ENCODE peak calls at places on chromosomes 13 and 19, in seven cellular contexts. M, G, D, E, N, K and S are unnamed samples.

GRCh38 chr19:55099557-55100506 is 17.6 kb downstream of the PPP1R12C start:
- DNase-seq in M (peak), G (no peak), D (no peak), E (peak), N (no peak), K (no peak), S (no peak)

GRCh38 chr13:99496322-99497142 is 4.7 kb upstream of the TM9SF2 start:
- DNase-seq in M (peak), G (no peak), D (peak), E (peak), N (no peak), K (no peak), S (no peak)

GRCh38 chr19:49840321-49840720 is 10.6 kb upstream of the PTOV1 start:
- DNase-seq in M (no peak), G (no peak), D (no peak), E (no peak), N (no peak), K (no peak), S (no peak)

GRCh38 chr13:73767747-73768315 is 366.4 kb downstream of the KLF12 start:
- DNase-seq in M (no peak), G (no peak), D (no peak), E (peak), N (peak), K (no peak), S (no peak)

GRCh38 chr13:43805071-43805468 is 18.3 kb upstream of the ENOX1 start:
- DNase-seq in M (no peak), G (no peak), D (no peak), E (peak), N (peak), K (no peak), S (no peak)

GRCh38 chr19:33295621-33296472 is 6.5 kb downstream of the CEBPA start:
- DNase-seq in M (peak), G (peak), D (no peak), E (no peak), N (no peak), K (no peak), S (no peak)

GRCh38 chr19:38434549-38435051 is 1.1 kb downstream of the RYR1 start:
- DNase-seq in M (no peak), G (no peak), D (peak), E (peak), N (no peak), K (no peak), S (no peak)

GRCh38 chr19:37933965-37934364 is 27.0 kb downstream of the SIPA1L3 start:
- DNase-seq in M (no peak), G (no peak), D (no peak), E (no peak), N (no peak), K (no peak), S (no peak)

GRCh38 chr19:7326105-7326877 is 22.4 kb upstream of the ARHGEF18 start:
- DNase-seq in M (peak), G (no peak), D (peak), E (peak), N (no peak), K (no peak), S (no peak)

GRCh38 chr13:23268441-23268840 is 87.7 kb downstream of the SGCG start:
- DNase-seq in M (no peak), G (no peak), D (no peak), E (no peak), N (no peak), K (no peak), S (no peak)

GRCh38 chr13:30743319-30744055 is 8.1 kb downstream of the ALOX5AP start:
- DNase-seq in M (peak), G (no peak), D (peak), E (no peak), N (no peak), K (no peak), S (no peak)

GRCh38 chr13:59261928-59262488 is 901.7 kb downstream of the DIAPH3 start:
- DNase-seq in M (no peak), G (no peak), D (no peak), E (peak), N (no peak), K (no peak), S (no peak)

GRCh38 chr13:24747248-24748151 is 16.5 kb upstream of the RNF17 start:
- DNase-seq in M (peak), G (no peak), D (peak), E (peak), N (no peak), K (no peak), S (no peak)

GRCh38 chr13:68160466-68160865 is 930.3 kb upstream of the PCDH9 start:
- DNase-seq in M (no peak), G (no peak), D (no peak), E (no peak), N (no peak), K (no peak), S (no peak)

GRCh38 chr13:42041017-42041683 is 7.3 kb upstream of the DGKH start:
- DNase-seq in M (peak), G (peak), D (peak), E (peak), N (peak), K (peak), S (peak)

GRCh38 chr19:34350161-34350561 is 14.8 kb upstream of the GPI start:
- DNase-seq in M (no peak), G (no peak), D (no peak), E (no peak), N (no peak), K (no peak), S (peak)

GRCh38 chr19:19506592-19506991 is 8.8 kb downstream of the TSSK6 start:
- DNase-seq in M (no peak), G (no peak), D (no peak), E (no peak), N (no peak), K (no peak), S (no peak)

GRCh38 chr19:3343619-3344502 is 22.5 kb upstream of the NFIC start:
- DNase-seq in M (peak), G (peak), D (peak), E (peak), N (peak), K (peak), S (peak)
- TF ChIP-seq POLR2AphosphoS5 in M (no peak), G (no peak), D (peak), E (no peak), N (peak), K (peak), S (no peak)

GRCh38 chr13:95367309-95367843 is 66.1 kb upstream of the ABCC4 start:
- DNase-seq in M (peak), G (no peak), D (no peak), E (no peak), N (peak), K (no peak), S (no peak)
- TF ChIP-seq POLR2AphosphoS5 in M (no peak), G (no peak), D (no peak), E (no peak), N (no peak), K (no peak), S (no peak)

GRCh38 chr13:111008351-111008750 is 93.5 kb upstream of the ANKRD10 start:
- DNase-seq in M (no peak), G (no peak), D (no peak), E (no peak), N (no peak), K (no peak), S (no peak)

GRCh38 chr13:111005808-111006494 is 91.1 kb upstream of the ANKRD10 start:
- DNase-seq in M (no peak), G (no peak), D (peak), E (no peak), N (no peak), K (no peak), S (no peak)

GRCh38 chr13:111005364-111005763 is 90.5 kb upstream of the ANKRD10 start:
- DNase-seq in M (no peak), G (no peak), D (no peak), E (no peak), N (no peak), K (no peak), S (no peak)

GRCh38 chr13:111007209-111007608 is 92.3 kb upstream of the ANKRD10 start:
- DNase-seq in M (peak), G (no peak), D (no peak), E (no peak), N (no peak), K (no peak), S (no peak)

DNA sequence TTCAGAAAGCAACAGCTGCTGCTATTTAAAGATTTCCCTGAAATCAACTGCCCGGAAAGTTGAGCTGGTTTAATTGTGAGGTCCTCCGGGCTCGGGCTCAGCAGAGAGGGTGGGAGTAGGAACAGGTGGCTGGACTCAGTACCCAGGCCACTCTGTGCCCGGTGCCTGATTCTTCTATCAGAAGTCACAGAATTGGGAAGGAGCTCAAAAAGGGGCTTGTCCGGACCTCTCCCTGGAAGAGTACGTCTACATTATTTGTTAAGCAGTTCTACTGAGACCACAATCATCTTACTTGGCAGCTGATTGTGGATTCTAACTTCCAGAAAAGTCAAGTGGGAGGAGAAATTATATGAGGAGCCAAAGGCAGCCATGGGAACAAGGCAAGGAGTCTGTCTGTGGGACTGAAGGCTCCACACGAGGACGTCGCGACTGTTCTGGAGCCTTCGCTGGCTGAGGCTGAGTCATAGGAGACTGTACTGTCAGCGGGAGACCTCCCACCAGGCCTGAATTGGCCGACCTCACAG is 91.7 kb upstream of the ANKRD10 start:
- DNase-seq in M (no peak), G (no peak), D (peak), E (peak), N (no peak), K (no peak), S (no peak)
- TF ChIP-seq POLR2AphosphoS5 in M (no peak), G (no peak), D (no peak), E (no peak), N (no peak), K (peak), S (no peak)

GRCh38 chr19:15255359-15255990 is 23.2 kb upstream of the EPHX3 start:
- DNase-seq in M (no peak), G (no peak), D (no peak), E (no peak), N (no peak), K (no peak), S (no peak)
- TF ChIP-seq POLR2AphosphoS5 in M (no peak), G (no peak), D (no peak), E (no peak), N (no peak), K (no peak), S (no peak)

GRCh38 chr19:10640361-10640760 is 13.8 kb upstream of the ILF3 start:
- DNase-seq in M (no peak), G (no peak), D (peak), E (no peak), N (no peak), K (no peak), S (no peak)
- TF ChIP-seq POLR2AphosphoS5 in M (no peak), G (no peak), D (no peak), E (no peak), N (no peak), K (no peak), S (no peak)

DNA sequence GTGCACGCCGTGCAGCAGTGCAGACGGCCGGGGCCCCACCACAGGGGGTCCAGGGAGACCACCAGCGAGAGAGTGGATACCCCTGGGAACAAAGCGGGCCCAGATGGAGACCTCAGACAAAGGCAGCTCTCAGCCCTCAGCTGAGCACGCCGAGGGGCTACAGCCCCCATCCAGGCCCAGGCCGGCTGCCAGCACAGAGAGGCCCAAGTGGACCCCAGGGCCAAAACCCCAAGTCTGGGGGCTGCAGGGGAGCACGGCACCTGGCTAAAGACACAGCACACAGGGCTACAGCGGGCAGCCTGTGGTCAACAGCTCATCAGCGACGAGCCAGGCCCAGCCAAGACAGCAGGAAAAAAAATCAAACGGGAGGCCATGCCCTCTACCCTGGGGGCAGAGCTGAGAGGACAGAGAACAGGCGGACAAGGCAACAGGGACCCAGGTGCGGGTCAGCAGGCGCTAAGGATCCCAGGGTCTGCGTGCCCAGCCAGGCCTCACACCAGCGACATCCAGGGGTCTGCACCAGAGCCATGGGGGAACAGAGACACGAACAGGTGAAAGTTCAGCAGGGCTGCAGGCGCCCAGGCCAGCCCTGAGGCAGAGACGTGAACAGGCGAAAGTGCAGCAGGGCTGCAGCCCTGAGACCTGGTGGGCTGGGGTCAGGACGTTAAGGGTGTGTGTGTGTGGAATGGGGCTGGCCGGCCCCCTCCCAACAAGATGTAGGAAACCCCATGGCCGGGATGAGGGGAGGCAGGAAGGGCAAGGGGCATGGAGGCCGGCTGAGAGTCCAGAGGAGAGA is 34.3 kb downstream of the RASA3 start:
- DNase-seq in M (no peak), G (no peak), D (peak), E (no peak), N (peak), K (peak), S (no peak)
- TF ChIP-seq POLR2AphosphoS5 in M (no peak), G (no peak), D (no peak), E (no peak), N (no peak), K (no peak), S (no peak)

GRCh38 chr19:30082168-30082567 is 140.1 kb downstream of the URI1 start:
- DNase-seq in M (no peak), G (no peak), D (no peak), E (no peak), N (no peak), K (no peak), S (no peak)

GRCh38 chr19:30083701-30084156 is 141.7 kb downstream of the URI1 start:
- DNase-seq in M (no peak), G (no peak), D (no peak), E (no peak), N (peak), K (no peak), S (no peak)

GRCh38 chr19:30084390-30084819 is 142.4 kb downstream of the URI1 start:
- DNase-seq in M (no peak), G (no peak), D (no peak), E (no peak), N (peak), K (no peak), S (no peak)

GRCh38 chr19:30083125-30083681 is 141.2 kb downstream of the URI1 start:
- DNase-seq in M (no peak), G (no peak), D (no peak), E (no peak), N (no peak), K (no peak), S (no peak)

DNA sequence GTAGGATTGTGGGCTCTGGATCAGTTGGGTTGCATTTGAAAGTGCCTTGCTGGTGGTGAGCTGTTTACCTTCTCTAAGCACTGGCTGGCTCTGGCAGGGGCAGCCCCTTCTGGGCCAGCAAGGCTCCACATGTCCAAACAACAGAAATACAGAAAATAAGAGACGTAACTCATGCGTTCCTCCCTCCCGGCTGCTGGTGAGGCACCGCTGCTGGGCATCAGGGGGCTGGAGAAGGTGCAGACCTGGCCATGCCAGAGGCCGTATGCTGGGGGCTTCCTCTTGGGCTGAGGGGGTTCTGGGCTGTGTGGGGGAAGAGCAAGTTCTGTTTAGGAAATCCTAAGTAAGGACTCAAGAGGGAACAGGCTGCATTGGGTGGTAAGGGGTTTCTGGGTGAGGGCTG is 140.6 kb downstream of the URI1 start:
- DNase-seq in M (no peak), G (no peak), D (no peak), E (no peak), N (no peak), K (no peak), S (no peak)
- TF ChIP-seq POLR2AphosphoS5 in M (no peak), G (no peak), D (no peak), E (no peak), N (no peak), K (no peak), S (no peak)